ENCODE peak calls at places on chromosomes 4 and X, in eight cellular contexts. O is fibroblast of mammary gland; H is glutamatergic neuron; S is CD4-positive, alpha-beta memory T cell; F is GM12865; P is amniotic stem cell; I is PC-3; G is T-helper 1 cell. M is an unnamed sample.

GRCh38 chr4:126106658-126107057 is 791.9 kb downstream of the FAT4 start:
- DNase-seq in H (no peak), F (peak; percentile 7), O (peak; percentile 6), G (no peak), P (no peak), S (no peak), I (no peak), M (no peak)

GRCh38 chr4:77599378-77599777 is 6.2 kb upstream of the CXCL13 start:
- DNase-seq in S (no peak), O (peak; percentile 66), F (peak; percentile 52), P (peak; percentile 21), H (no peak), G (no peak), I (peak; percentile 67), M (no peak)

GRCh38 chr4:6855692-6856297 is 53.8 kb upstream of the TBC1D14 start:
- DNase-seq in F (peak; percentile 91), S (peak; percentile 40), P (peak; percentile 50), O (peak; percentile 71), I (peak; percentile 68), G (peak; percentile 23), H (no peak), M (no peak)

GRCh38 chrX:47483310-47484268 is 567 bp upstream of the ZNF41 start:
- DNase-seq in G (no peak), I (peak; percentile 25), O (peak; percentile 41), S (no peak), F (no peak), H (peak; percentile 40), P (no peak), M (no peak)

GRCh38 chr4:139176299-139177048 is 544 bp downstream of the ELF2 start:
- DNase-seq in S (peak; percentile 73), O (peak; percentile 68), F (peak; percentile 67), H (peak; percentile 86), G (peak; percentile 67), I (peak; percentile 68), P (peak; percentile 31), M (peak; percentile 34)

GRCh38 chrX:9566150-9566621 is 101.3 kb downstream of the TBL1X start:
- DNase-seq in F (peak; percentile 10), I (peak; percentile 92), H (no peak), O (peak; percentile 87), G (no peak), S (peak; percentile 9), P (peak; percentile 54), M (no peak)

GRCh38 chrX:51332188-51332942 is at the start of gene NUDT10:
- DNase-seq in G (no peak), F (peak; percentile 0), I (no peak), S (no peak), P (no peak), H (peak; percentile 86), O (peak; percentile 46), M (no peak)

GRCh38 chr4:48832571-48832970 is 1.7 kb downstream of the OCIAD1 start:
- DNase-seq in H (no peak), I (no peak), F (no peak), P (no peak), O (no peak), G (no peak), S (no peak), M (no peak)

GRCh38 chrX:53047228-53047627 is 1.4 kb upstream of the GPR173 start:
- DNase-seq in O (peak; percentile 9), I (peak; percentile 34), S (no peak), H (peak; percentile 17), G (no peak), F (no peak), P (no peak), M (no peak)

GRCh38 chr4:56843421-56843899 is 22.0 kb upstream of the SPINK2 start:
- DNase-seq in H (no peak), S (no peak), O (no peak), F (no peak), I (no peak), G (no peak), P (no peak), M (no peak)

GRCh38 chr4:61202638-61203495 is 2.7 kb downstream of the ADGRL3 start:
- DNase-seq in O (no peak), G (no peak), H (peak; percentile 54), F (no peak), S (no peak), I (peak; percentile 72), P (no peak), M (no peak)

M was measured in NCI-H774.